ENCODE peak calls at places on chromosomes 2 and 18, in six cellular contexts. W, K, H, T, L and C are unnamed samples.

GRCh38 chr2:32591669-32592463 is 36.0 kb upstream of the TTC27 start:
- DNase-seq in T (no peak), L (no peak), W (no peak), H (no peak), K (peak), C (no peak)

GRCh38 chr18:49974079-49974478 is 160.7 kb upstream of the ACAA2 start:
- DNase-seq in H (no peak), K (no peak), L (no peak), W (no peak), T (no peak), C (no peak)

GRCh38 chr2:223585691-223586090 is 16.5 kb downstream of the SCG2 start:
- DNase-seq in K (peak), T (peak), L (no peak), H (peak), W (no peak), C (no peak)

GRCh38 chr2:206218792-206219509 is 55.5 kb upstream of the ZDBF2 start:
- DNase-seq in K (no peak), T (no peak), L (no peak), W (no peak), H (no peak), C (no peak)

GRCh38 chr2:25194576-25195122 is 26.3 kb upstream of the POMC start:
- DNase-seq in W (no peak), K (no peak), L (no peak), T (no peak), H (no peak), C (no peak)

GRCh38 chr2:105641389-105641811 is 103.3 kb upstream of the NCK2 start:
- DNase-seq in W (peak), L (no peak), H (no peak), K (no peak), T (no peak), C (no peak)

GRCh38 chr18:74682141-74682997 is 84.7 kb downstream of the ZNF407 start:
- DNase-seq in W (peak), L (no peak), K (peak), H (no peak), T (peak), C (no peak)

GRCh38 chr2:11248-11941 is 34.9 kb downstream of the FAM110C start:
- DNase-seq in W (peak), T (no peak), H (no peak), K (peak), L (no peak), C (peak)

GRCh38 chr2:42049411-42050349 is 1.9 kb downstream of the PKDCC start:
- DNase-seq in H (no peak), L (peak), K (no peak), W (no peak), T (no peak), C (no peak)

GRCh38 chr2:25606892-25607291 is 66.5 kb downstream of the DTNB start:
- DNase-seq in T (peak), W (peak), K (peak), L (peak), H (no peak), C (no peak)

GRCh38 chr18:14285053-14285452 is 152.8 kb upstream of the ZNF519 start:
- DNase-seq in L (no peak), K (no peak), H (no peak), T (no peak), W (no peak), C (no peak)

GRCh38 chr2:37664190-37664751 is 7.2 kb downstream of the CDC42EP3 start:
- DNase-seq in L (no peak), K (no peak), H (no peak), T (no peak), W (no peak), C (no peak)